ENCODE peak calls at places on chromosome 10, in five cellular contexts. H is stimulated activated CD4-positive, alpha-beta T cell treated with anti-CD3 and anti-CD28 coated beads, Interleukin-4, amount 100 ng/mL, for 1 hour; L is occipital lobe; M is iris pigment epithelial cell; Q is NCI-H526 treated with DMSO at 0.1 percent for 48 hours. S is an unnamed sample.

GRCh38 chr10:32964261-32964660 is 6.2 kb upstream of the ITGB1 start:
- DNase-seq in H (no peak), L (no peak), M (no peak), Q (no peak), S (no peak)

GRCh38 chr10:117112220-117112619 is 25.9 kb downstream of the VAX1 start:
- DNase-seq in H (no peak), L (no peak), M (peak; percentile 16), Q (no peak), S (peak; percentile 28)

GRCh38 chr10:132516771-132517725 is 20.5 kb upstream of the INPP5A start:
- DNase-seq in H (no peak), L (peak; percentile 62), M (peak; percentile 85), Q (no peak), S (peak; percentile 87)

GRCh38 chr10:89463846-89464537 is 49.6 kb downstream of the IFIT5 start:
- DNase-seq in H (no peak), L (no peak), M (no peak), Q (no peak), S (no peak)

GRCh38 chr10:21807162-21807561 is 196.4 kb downstream of the DNAJC1 start:
- DNase-seq in H (no peak), L (no peak), M (peak; percentile 41), Q (peak; percentile 84), S (peak; percentile 73)

GRCh38 chr10:88493676-88494483 is 89.2 kb downstream of the RNLS start:
- DNase-seq in H (no peak), L (no peak), M (peak; percentile 82), Q (no peak), S (peak; percentile 59)

GRCh38 chr10:72567421-72567820 is 58.5 kb downstream of the MICU1 start:
- DNase-seq in H (no peak), L (no peak), M (no peak), Q (no peak), S (no peak)

GRCh38 chr10:108597031-108597430 is 1326.3 kb downstream of the XPNPEP1 start:
- DNase-seq in H (no peak), L (no peak), M (peak; percentile 13), Q (no peak), S (no peak)

GRCh38 chr10:129332476-129332875 is 134.6 kb upstream of the MGMT start:
- DNase-seq in H (no peak), L (no peak), M (no peak), Q (peak; percentile 22), S (peak; percentile 46)

GRCh38 chr10:104328916-104329710 is 9.2 kb downstream of the ITPRIP start:
- DNase-seq in H (peak; percentile 68), L (peak; percentile 69), M (peak; percentile 93), Q (no peak), S (peak; percentile 85)

GRCh38 chr10:17989908-17990767 is 38.4 kb downstream of the SLC39A12 start:
- DNase-seq in H (no peak), L (no peak), M (peak; percentile 83), Q (no peak), S (no peak)

GRCh38 chr10:80168111-80168511 is 35.6 kb downstream of the PLAC9 start:
- DNase-seq in H (no peak), L (no peak), M (no peak), Q (no peak), S (no peak)

GRCh38 chr10:127987467-127988380 is 80.8 kb downstream of the PTPRE start:
- DNase-seq in H (no peak), L (no peak), M (no peak), Q (no peak), S (no peak)

GRCh38 chr10:1853801-1854200 is 116.5 kb upstream of the ADARB2 start:
- DNase-seq in H (no peak), L (no peak), M (no peak), Q (no peak), S (no peak)

GRCh38 chr10:28677889-28678686 is 767 bp downstream of the BAMBI start:
- DNase-seq in H (peak; percentile 34), L (no peak), M (peak; percentile 41), Q (no peak), S (no peak)

GRCh38 chr10:73586583-73586984 is 4.6 kb downstream of the USP54 start:
- DNase-seq in H (no peak), L (no peak), M (peak; percentile 91), Q (no peak), S (peak; percentile 37)

GRCh38 chr10:21134645-21135395 is 237.7 kb upstream of the NEBL start:
- DNase-seq in H (no peak), L (no peak), M (peak; percentile 55), Q (no peak), S (no peak)

GRCh38 chr10:13349776-13350274 is 1.7 kb upstream of the SEPHS1 start:
- DNase-seq in H (peak; percentile 24), L (no peak), M (peak; percentile 64), Q (no peak), S (peak; percentile 86)

GRCh38 chr10:36802523-36803153 is 322.8 kb upstream of the ANKRD30A start:
- DNase-seq in H (no peak), L (no peak), M (peak; percentile 18), Q (no peak), S (no peak)

GRCh38 chr10:16777473-16778370 is 39.5 kb downstream of the RSU1 start:
- DNase-seq in H (no peak), L (no peak), M (peak; percentile 60), Q (peak; percentile 26), S (peak; percentile 71)

GRCh38 chr10:5895804-5896203 is 5.8 kb downstream of the FBH1 start:
- DNase-seq in H (no peak), L (no peak), M (no peak), Q (no peak), S (no peak)

GRCh38 chr10:1410032-1410431 is 327.3 kb downstream of the ADARB2 start:
- DNase-seq in H (no peak), L (no peak), M (no peak), Q (no peak), S (no peak)

GRCh38 chr10:30445716-30446115 is 11.7 kb downstream of the MAP3K8 start:
- DNase-seq in H (no peak), L (no peak), M (peak; percentile 84), Q (no peak), S (no peak)

GRCh38 chr10:97307866-97308780 is 10.9 kb upstream of the FRAT1 start:
- DNase-seq in H (no peak), L (no peak), M (no peak), Q (no peak), S (no peak)

GRCh38 chr10:112475565-112476233 is 28.7 kb downstream of the VTI1A start:
- DNase-seq in H (no peak), L (no peak), M (peak; percentile 11), Q (peak; percentile 65), S (no peak)

GRCh38 chr10:73774637-73775036 is 7.2 kb upstream of the CHCHD1 start:
- DNase-seq in H (no peak), L (no peak), M (no peak), Q (peak; percentile 24), S (no peak)

GRCh38 chr10:91389636-91390512 is 20.3 kb upstream of the HECTD2 start:
- DNase-seq in H (no peak), L (no peak), M (peak; percentile 54), Q (peak; percentile 18), S (no peak)

GRCh38 chr10:131492211-131492610 is 180.7 kb upstream of the TCERG1L start:
- DNase-seq in H (no peak), L (no peak), M (no peak), Q (no peak), S (no peak)

GRCh38 chr10:110994406-110994805 is 75.0 kb downstream of the SHOC2 start:
- DNase-seq in H (no peak), L (no peak), M (no peak), Q (no peak), S (no peak)

GRCh38 chr10:132384618-132385510 is 12.1 kb upstream of the PWWP2B start:
- DNase-seq in H (no peak), L (no peak), M (no peak), Q (no peak), S (no peak)

GRCh38 chr10:95391570-95392249 is 100.9 kb upstream of the PDLIM1 start:
- DNase-seq in H (no peak), L (no peak), M (peak; percentile 71), Q (no peak), S (peak; percentile 37)

GRCh38 chr10:116110736-116111135 is 162.3 kb downstream of the GFRA1 start:
- DNase-seq in H (no peak), L (no peak), M (no peak), Q (no peak), S (no peak)

GRCh38 chr10:29663718-29664117 is 28.9 kb upstream of the SVIL start:
- DNase-seq in H (no peak), L (no peak), M (no peak), Q (no peak), S (no peak)

GRCh38 chr10:44046605-44047004 is 338.3 kb downstream of the CXCL12 start:
- DNase-seq in H (no peak), L (peak; percentile 21), M (peak; percentile 36), Q (no peak), S (no peak)

GRCh38 chr10:8095962-8096361 is 41.5 kb downstream of the GATA3 start:
- DNase-seq in H (no peak), L (no peak), M (no peak), Q (no peak), S (no peak)

GRCh38 chr10:78717200-78717599 is 351.6 kb upstream of the ZMIZ1 start:
- DNase-seq in H (no peak), L (no peak), M (peak; percentile 11), Q (no peak), S (no peak)

GRCh38 chr10:114103286-114103685 is 59.6 kb downstream of the ADRB1 start:
- DNase-seq in H (no peak), L (peak; percentile 13), M (peak; percentile 71), Q (peak; percentile 40), S (peak; percentile 35)

S was measured in HAP-1.